ENCODE peak calls at places on chromosome 4, in seven cellular contexts. One of them, this sample, is unnamed.

GRCh38 chr4:133157460-133158160 is 8.5 kb downstream of the PCDH10 start:
- DNase-seq in brain microvascular endothelial cell: no peak
- DNase-seq in pancreas: no peak
- DNase-seq in Panc1: no peak
- DNase-seq in tibial nerve: no peak
- DNase-seq in uterus: no peak
- DNase-seq in right lobe of liver: no peak
- DNase-seq in this sample: no peak

GRCh38 chr4:56424697-56425514 is 10.5 kb downstream of the PPAT start:
- DNase-seq in Panc1: no peak
- DNase-seq in uterus: peak
- DNase-seq in right lobe of liver: no peak
- DNase-seq in brain microvascular endothelial cell: peak
- DNase-seq in tibial nerve: no peak
- DNase-seq in pancreas: no peak
- DNase-seq in this sample: no peak

GRCh38 chr4:10061650-10062415 is 40.5 kb upstream of the SLC2A9 start:
- DNase-seq in right lobe of liver: no peak
- DNase-seq in brain microvascular endothelial cell: no peak
- DNase-seq in pancreas: no peak
- DNase-seq in Panc1: no peak
- DNase-seq in tibial nerve: no peak
- DNase-seq in uterus: no peak
- DNase-seq in this sample: no peak

GRCh38 chr4:85367815-85368214 is 107.1 kb upstream of the ARHGAP24 start:
- DNase-seq in pancreas: no peak
- DNase-seq in Panc1: no peak
- DNase-seq in uterus: no peak
- DNase-seq in right lobe of liver: no peak
- DNase-seq in tibial nerve: no peak
- DNase-seq in brain microvascular endothelial cell: no peak
- DNase-seq in this sample: no peak

GRCh38 chr4:38180456-38180855 is 220.3 kb downstream of the PTTG2 start:
- DNase-seq in pancreas: no peak
- DNase-seq in brain microvascular endothelial cell: no peak
- DNase-seq in tibial nerve: no peak
- DNase-seq in uterus: no peak
- DNase-seq in right lobe of liver: no peak
- DNase-seq in Panc1: no peak
- DNase-seq in this sample: no peak

GRCh38 chr4:10753856-10754384 is 69.4 kb upstream of the CLNK start:
- DNase-seq in Panc1: no peak
- DNase-seq in right lobe of liver: no peak
- DNase-seq in pancreas: no peak
- DNase-seq in brain microvascular endothelial cell: no peak
- DNase-seq in tibial nerve: no peak
- DNase-seq in uterus: no peak
- DNase-seq in this sample: peak

GRCh38 chr4:24917076-24917856 is 4.4 kb upstream of the CCDC149 start:
- DNase-seq in Panc1: no peak
- DNase-seq in brain microvascular endothelial cell: no peak
- DNase-seq in tibial nerve: no peak
- DNase-seq in pancreas: no peak
- DNase-seq in right lobe of liver: no peak
- DNase-seq in uterus: no peak
- DNase-seq in this sample: no peak

GRCh38 chr4:149706942-149707341 is 108.7 kb downstream of the IQCM start:
- DNase-seq in tibial nerve: no peak
- DNase-seq in Panc1: no peak
- DNase-seq in uterus: no peak
- DNase-seq in brain microvascular endothelial cell: peak
- DNase-seq in pancreas: no peak
- DNase-seq in right lobe of liver: no peak
- DNase-seq in this sample: no peak

GRCh38 chr4:85828295-85828910 is 353.5 kb downstream of the ARHGAP24 start:
- DNase-seq in brain microvascular endothelial cell: no peak
- DNase-seq in Panc1: no peak
- DNase-seq in pancreas: no peak
- DNase-seq in uterus: no peak
- DNase-seq in tibial nerve: no peak
- DNase-seq in right lobe of liver: no peak
- DNase-seq in this sample: no peak

GRCh38 chr4:124135409-124135813 is 577.1 kb downstream of the ANKRD50 start:
- DNase-seq in uterus: no peak
- DNase-seq in pancreas: no peak
- DNase-seq in Panc1: no peak
- DNase-seq in tibial nerve: no peak
- DNase-seq in brain microvascular endothelial cell: no peak
- DNase-seq in right lobe of liver: no peak
- DNase-seq in this sample: no peak

GRCh38 chr4:97587912-97588311 is 555.4 kb downstream of the STPG2 start:
- DNase-seq in brain microvascular endothelial cell: peak
- DNase-seq in tibial nerve: no peak
- DNase-seq in uterus: no peak
- DNase-seq in right lobe of liver: no peak
- DNase-seq in Panc1: no peak
- DNase-seq in pancreas: no peak
- DNase-seq in this sample: no peak

GRCh38 chr4:138405934-138406567 is 163.9 kb upstream of the SLC7A11 start:
- DNase-seq in pancreas: no peak
- DNase-seq in right lobe of liver: no peak
- DNase-seq in brain microvascular endothelial cell: peak
- DNase-seq in Panc1: no peak
- DNase-seq in tibial nerve: no peak
- DNase-seq in uterus: no peak
- DNase-seq in this sample: no peak

GRCh38 chr4:127006509-127006908 is 626.2 kb upstream of the INTU start:
- DNase-seq in Panc1: no peak
- DNase-seq in brain microvascular endothelial cell: no peak
- DNase-seq in tibial nerve: no peak
- DNase-seq in right lobe of liver: no peak
- DNase-seq in pancreas: no peak
- DNase-seq in uterus: no peak
- DNase-seq in this sample: no peak

GRCh38 chr4:2829933-2830451 is 13.7 kb upstream of the ADD1 start:
- DNase-seq in brain microvascular endothelial cell: peak
- DNase-seq in Panc1: no peak
- DNase-seq in pancreas: no peak
- DNase-seq in tibial nerve: peak
- DNase-seq in right lobe of liver: no peak
- DNase-seq in uterus: no peak
- DNase-seq in this sample: no peak

GRCh38 chr4:92447265-92447905 is 143.6 kb downstream of the GRID2 start:
- DNase-seq in uterus: no peak
- DNase-seq in pancreas: no peak
- DNase-seq in tibial nerve: no peak
- DNase-seq in brain microvascular endothelial cell: no peak
- DNase-seq in Panc1: no peak
- DNase-seq in right lobe of liver: no peak
- DNase-seq in this sample: no peak

GRCh38 chr4:89266128-89266527 is 41.5 kb downstream of the GPRIN3 start:
- DNase-seq in brain microvascular endothelial cell: no peak
- DNase-seq in Panc1: no peak
- DNase-seq in uterus: no peak
- DNase-seq in right lobe of liver: no peak
- DNase-seq in pancreas: no peak
- DNase-seq in tibial nerve: no peak
- DNase-seq in this sample: no peak

GRCh38 chr4:163554870-163555465 is 60.5 kb downstream of the TMA16 start:
- DNase-seq in uterus: no peak
- DNase-seq in Panc1: no peak
- DNase-seq in brain microvascular endothelial cell: no peak
- DNase-seq in tibial nerve: no peak
- DNase-seq in pancreas: no peak
- DNase-seq in right lobe of liver: no peak
- DNase-seq in this sample: no peak

GRCh38 chr4:98919996-98920395 is 8.9 kb downstream of the EIF4E start:
- DNase-seq in right lobe of liver: no peak
- DNase-seq in Panc1: no peak
- DNase-seq in tibial nerve: no peak
- DNase-seq in pancreas: no peak
- DNase-seq in uterus: no peak
- DNase-seq in brain microvascular endothelial cell: no peak
- DNase-seq in this sample: no peak

GRCh38 chr4:159012381-159012780 is 90.5 kb upstream of the RAPGEF2 start:
- DNase-seq in brain microvascular endothelial cell: peak
- DNase-seq in uterus: no peak
- DNase-seq in Panc1: no peak
- DNase-seq in tibial nerve: no peak
- DNase-seq in right lobe of liver: no peak
- DNase-seq in pancreas: no peak
- DNase-seq in this sample: no peak

GRCh38 chr4:5758741-5759140 is 47.7 kb downstream of the EVC start:
- DNase-seq in pancreas: no peak
- DNase-seq in tibial nerve: no peak
- DNase-seq in Panc1: peak
- DNase-seq in right lobe of liver: no peak
- DNase-seq in uterus: no peak
- DNase-seq in brain microvascular endothelial cell: peak
- DNase-seq in this sample: no peak

GRCh38 chr4:139511320-139511719 is 44.7 kb downstream of the SETD7 start:
- DNase-seq in brain microvascular endothelial cell: peak
- DNase-seq in right lobe of liver: no peak
- DNase-seq in tibial nerve: no peak
- DNase-seq in pancreas: no peak
- DNase-seq in uterus: no peak
- DNase-seq in Panc1: no peak
- DNase-seq in this sample: no peak

GRCh38 chr4:83010111-83010521 is 507 bp downstream of the LIN54 start:
- DNase-seq in pancreas: no peak
- DNase-seq in tibial nerve: no peak
- DNase-seq in right lobe of liver: no peak
- DNase-seq in brain microvascular endothelial cell: peak
- DNase-seq in Panc1: no peak
- DNase-seq in uterus: no peak
- DNase-seq in this sample: no peak

GRCh38 chr4:173264960-173265281 is 69.2 kb downstream of the HMGB2 start:
- DNase-seq in pancreas: no peak
- DNase-seq in right lobe of liver: no peak
- DNase-seq in tibial nerve: no peak
- DNase-seq in brain microvascular endothelial cell: no peak
- DNase-seq in Panc1: no peak
- DNase-seq in uterus: no peak
- DNase-seq in this sample: no peak
- H3K27ac ChIP-seq in pancreas: no peak
- H3K27ac ChIP-seq in right lobe of liver: no peak
- H3K27ac ChIP-seq in tibial nerve: no peak
- H3K27ac ChIP-seq in brain microvascular endothelial cell: no peak
- H3K27ac ChIP-seq in Panc1: peak
- H3K27ac ChIP-seq in uterus: no peak
- H3K27ac ChIP-seq in this sample: no peak

GRCh38 chr4:3870567-3870962 is 104.4 kb downstream of the ADRA2C start:
- DNase-seq in brain microvascular endothelial cell: no peak
- DNase-seq in tibial nerve: peak
- DNase-seq in Panc1: no peak
- DNase-seq in pancreas: no peak
- DNase-seq in right lobe of liver: no peak
- DNase-seq in uterus: no peak
- DNase-seq in this sample: peak

GRCh38 chr4:3868841-3869572 is 102.8 kb downstream of the ADRA2C start:
- DNase-seq in right lobe of liver: no peak
- DNase-seq in brain microvascular endothelial cell: no peak
- DNase-seq in uterus: no peak
- DNase-seq in Panc1: no peak
- DNase-seq in tibial nerve: no peak
- DNase-seq in pancreas: no peak
- DNase-seq in this sample: peak

GRCh38 chr4:3868146-3868840 is 102.1 kb downstream of the ADRA2C start:
- DNase-seq in tibial nerve: no peak
- DNase-seq in brain microvascular endothelial cell: peak
- DNase-seq in uterus: no peak
- DNase-seq in pancreas: no peak
- DNase-seq in right lobe of liver: no peak
- DNase-seq in Panc1: no peak
- DNase-seq in this sample: peak

GRCh38 chr4:3871181-3871852 is 105.1 kb downstream of the ADRA2C start:
- DNase-seq in brain microvascular endothelial cell: no peak
- DNase-seq in right lobe of liver: no peak
- DNase-seq in Panc1: no peak
- DNase-seq in tibial nerve: no peak
- DNase-seq in uterus: no peak
- DNase-seq in pancreas: peak
- DNase-seq in this sample: peak

GRCh38 chr4:3869661-3870566 is 103.7 kb downstream of the ADRA2C start:
- DNase-seq in brain microvascular endothelial cell: no peak
- DNase-seq in Panc1: no peak
- DNase-seq in tibial nerve: peak
- DNase-seq in pancreas: no peak
- DNase-seq in right lobe of liver: no peak
- DNase-seq in uterus: no peak
- DNase-seq in this sample: peak
- H3K4me3 ChIP-seq in brain microvascular endothelial cell: no peak
- H3K4me3 ChIP-seq in Panc1: no peak
- H3K4me3 ChIP-seq in tibial nerve: no peak
- H3K4me3 ChIP-seq in pancreas: no peak
- H3K4me3 ChIP-seq in right lobe of liver: no peak
- H3K4me3 ChIP-seq in uterus: no peak
- H3K4me3 ChIP-seq in this sample: no peak

GRCh38 chr4:157803441-157804168 is 369.2 kb downstream of the GASK1B start:
- DNase-seq in pancreas: no peak
- DNase-seq in tibial nerve: no peak
- DNase-seq in brain microvascular endothelial cell: no peak
- DNase-seq in uterus: peak
- DNase-seq in Panc1: no peak
- DNase-seq in right lobe of liver: no peak
- DNase-seq in this sample: no peak

GRCh38 chr4:157804169-157804543 is 368.7 kb downstream of the GASK1B start:
- DNase-seq in pancreas: no peak
- DNase-seq in brain microvascular endothelial cell: no peak
- DNase-seq in tibial nerve: no peak
- DNase-seq in uterus: no peak
- DNase-seq in Panc1: no peak
- DNase-seq in right lobe of liver: no peak
- DNase-seq in this sample: no peak

GRCh38 chr4:157808796-157809408 is 363.9 kb downstream of the GASK1B start:
- DNase-seq in pancreas: no peak
- DNase-seq in Panc1: no peak
- DNase-seq in uterus: no peak
- DNase-seq in right lobe of liver: no peak
- DNase-seq in tibial nerve: no peak
- DNase-seq in brain microvascular endothelial cell: no peak
- DNase-seq in this sample: no peak

GRCh38 chr4:157806176-157806575 is 366.6 kb downstream of the GASK1B start:
- DNase-seq in uterus: no peak
- DNase-seq in brain microvascular endothelial cell: no peak
- DNase-seq in Panc1: no peak
- DNase-seq in right lobe of liver: no peak
- DNase-seq in tibial nerve: no peak
- DNase-seq in pancreas: no peak
- DNase-seq in this sample: no peak

GRCh38 chr4:157804986-157805385 is 367.8 kb downstream of the GASK1B start:
- DNase-seq in Panc1: no peak
- DNase-seq in right lobe of liver: no peak
- DNase-seq in tibial nerve: no peak
- DNase-seq in brain microvascular endothelial cell: no peak
- DNase-seq in pancreas: no peak
- DNase-seq in uterus: no peak
- DNase-seq in this sample: no peak
- TF ChIP-seq CTCF in Panc1: no peak
- TF ChIP-seq CTCF in right lobe of liver: peak
- TF ChIP-seq CTCF in tibial nerve: peak
- TF ChIP-seq CTCF in brain microvascular endothelial cell: peak
- TF ChIP-seq CTCF in pancreas: no peak
- TF ChIP-seq CTCF in uterus: peak
- TF ChIP-seq CTCF in this sample: peak

GRCh38 chr4:118734491-118735205 is 49.5 kb downstream of the METTL14 start:
- DNase-seq in right lobe of liver: no peak
- DNase-seq in tibial nerve: no peak
- DNase-seq in brain microvascular endothelial cell: no peak
- DNase-seq in Panc1: no peak
- DNase-seq in pancreas: no peak
- DNase-seq in uterus: no peak
- DNase-seq in this sample: no peak
- H3K27ac ChIP-seq in right lobe of liver: no peak
- H3K27ac ChIP-seq in tibial nerve: no peak
- H3K27ac ChIP-seq in brain microvascular endothelial cell: peak
- H3K27ac ChIP-seq in Panc1: no peak
- H3K27ac ChIP-seq in pancreas: no peak
- H3K27ac ChIP-seq in uterus: peak
- H3K27ac ChIP-seq in this sample: no peak

This sample was measured in WERI-Rb-1.